ENCODE peak calls at places on chromosomes 2 and 18, in eight cellular contexts. P is HCT116; Q is RWPE2; B is uterus; V is transverse colon; L is left ventricle myocardium inferior; K is CD8-positive, alpha-beta T cell; R is A549. Y is an unnamed sample. For H3K9me3, the result is how much of the 10 kb centered on the place peaks cover.

GRCh38 chr18:36901277-36901701 is 72.4 kb downstream of the KIAA1328 start:
- DNase-seq in K (no peak), V (no peak), B (no peak), Q (no peak), R (no peak), L (no peak), P (no peak), Y (no peak)

GRCh38 chr2:158024288-158024898 is 77.3 kb upstream of the UPP2 start:
- DNase-seq in Q (no peak), P (no peak), V (peak), K (peak), L (peak), R (peak), B (no peak), Y (peak)

GRCh38 chr2:143607446-143608110 is 478.4 kb downstream of the ARHGAP15 start:
- DNase-seq in R (no peak), Q (no peak), B (no peak), L (no peak), P (no peak), V (no peak), K (no peak), Y (no peak)

GRCh38 chr2:6644261-6644660 is 221.4 kb downstream of the CMPK2 start:
- DNase-seq in Q (no peak), V (no peak), R (no peak), B (no peak), K (no peak), P (no peak), L (no peak), Y (no peak)

GRCh38 chr2:218401834-218402370 is 2.2 kb downstream of the CTDSP1 start:
- DNase-seq in K (peak), Q (no peak), V (no peak), B (no peak), L (peak), R (no peak), P (no peak), Y (no peak)

GRCh38 chr2:74864728-74865722 is 31.1 kb downstream of the HK2 start:
- DNase-seq in K (no peak), Q (no peak), B (no peak), V (no peak), R (no peak), P (peak), L (no peak), Y (no peak)

GRCh38 chr2:25851740-25852503 is 26.4 kb downstream of the ASXL2 start:
- DNase-seq in Q (no peak), B (no peak), P (peak), L (no peak), K (peak), R (peak), V (no peak), Y (peak)

GRCh38 chr2:236877972-236878371 is 207.7 kb upstream of the COPS8 start:
- DNase-seq in V (no peak), L (no peak), R (no peak), K (no peak), B (no peak), P (no peak), Q (no peak), Y (no peak)

GRCh38 chr2:30408961-30409387 is 38.1 kb upstream of the LCLAT1 start:
- DNase-seq in V (no peak), K (no peak), R (no peak), Q (no peak), P (no peak), L (no peak), B (no peak), Y (no peak)

GRCh38 chr18:824179-824578 is 12.1 kb upstream of the YES1 start:
- DNase-seq in Q (no peak), V (no peak), R (no peak), B (no peak), P (no peak), L (no peak), K (no peak), Y (no peak)

GRCh38 chr18:63255435-63255834 is 64.1 kb downstream of the BCL2 start:
- DNase-seq in K (no peak), Q (no peak), V (no peak), B (no peak), L (no peak), P (no peak), R (no peak), Y (no peak)

GRCh38 chr2:172088245-172089004 is 3.1 kb downstream of the DLX1 start:
- DNase-seq in K (no peak), L (no peak), V (no peak), B (no peak), Q (no peak), R (no peak), P (no peak), Y (no peak)

GRCh38 chr2:193868833-193869232 is 1674.1 kb upstream of the TMEFF2 start:
- DNase-seq in L (no peak), R (no peak), K (no peak), V (no peak), Q (no peak), B (no peak), P (no peak), Y (no peak)

GRCh38 chr2:47688561-47688960 is 94.4 kb upstream of the MSH6 start:
- DNase-seq in B (no peak), R (no peak), P (no peak), Q (no peak), K (no peak), L (no peak), V (no peak), Y (no peak)

GRCh38 chr2:88660622-88661021 is 30.9 kb upstream of the RPIA start:
- DNase-seq in B (no peak), L (no peak), Q (no peak), R (no peak), V (no peak), P (no peak), K (no peak), Y (no peak)

GRCh38 chr2:28187186-28187585 is 205.5 kb upstream of the FOSL2 start:
- DNase-seq in Q (no peak), L (no peak), V (no peak), P (no peak), B (no peak), K (no peak), R (no peak), Y (no peak)

DNA sequence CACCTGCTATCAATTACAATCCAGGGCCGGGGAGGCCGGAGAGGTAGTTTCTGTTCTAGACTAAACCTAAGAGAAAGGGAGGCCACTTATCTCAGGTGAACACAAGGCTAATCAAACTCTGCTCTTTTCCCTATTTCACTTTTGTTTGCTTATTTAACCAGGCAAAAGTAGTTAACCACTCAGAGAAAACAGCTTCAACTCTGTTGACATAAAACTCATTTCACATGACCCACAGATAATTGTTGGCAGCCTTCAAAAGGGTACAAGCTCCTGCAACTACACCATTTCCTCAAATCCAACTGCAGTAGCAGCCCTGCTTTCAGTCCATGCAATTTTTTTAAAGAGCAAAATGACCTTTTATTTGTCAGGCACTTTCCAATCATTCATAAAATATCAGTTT is 27.7 kb upstream of the SLC9A2 start:
- DNase-seq in K (no peak), P (no peak), B (no peak), Q (no peak), V (no peak), R (no peak), L (no peak), Y (no peak)
- H3K9me3 ChIP-seq in K (under half), P (under half), B (under half), Q (under half), V (under half), R (under half), L (under half), Y (under half)

GRCh38 chr18:33355263-33355662 is 85.3 kb downstream of the CCDC178 start:
- DNase-seq in K (no peak), L (no peak), V (no peak), R (no peak), P (no peak), Q (no peak), B (no peak), Y (no peak)
- TF ChIP-seq CTCF in K (no peak), L (no peak), V (no peak), R (no peak), P (no peak), Q (no peak), B (no peak), Y (no peak)

GRCh38 chr2:85999131-85999831 is 106.4 kb downstream of the POLR1A start:
- DNase-seq in P (no peak), V (peak), B (no peak), Q (no peak), L (no peak), K (peak), R (no peak), Y (peak)
- H3K27ac ChIP-seq in P (no peak), V (peak), B (peak), Q (no peak), L (peak), K (peak), R (peak), Y (peak)

GRCh38 chr2:230788554-230789175 is 76.0 kb downstream of the CAB39 start:
- DNase-seq in L (no peak), R (no peak), P (no peak), K (no peak), V (no peak), B (no peak), Q (no peak), Y (no peak)
- H3K9me3 ChIP-seq in L (under half), R (under half), P (under half), K (under half), V (under half), B (under half), Q (under half), Y (under half)